ENCODE peak calls at places on chromosome 2, in nine cellular contexts. G is hepatic stellate cell, A is NCI-H345, O is stromal cell of bone marrow, X is GM12864, H is caudate nucleus, C is SK-MEL-5, Y is SW 1271, Z is globus pallidus. P is an unnamed sample.
A peak's percentile ranks its signal among the peaks of the same experiment; 100 is the strongest.

GRCh38 chr2:211354481-211354880 is 798.1 kb downstream of the CPS1 start:
- DNase-seq in G (no peak), A (no peak), C (no peak), Y (no peak), X (no peak), H (no peak), Z (no peak), O (no peak), P (no peak)

GRCh38 chr2:152755029-152755428 is 36.6 kb downstream of the ARL6IP6 start:
- DNase-seq in H (no peak), X (peak; percentile 29), Z (no peak), Y (no peak), G (no peak), O (no peak), A (no peak), C (no peak), P (no peak)

GRCh38 chr2:72788756-72789155 is 37.1 kb downstream of the EXOC6B start:
- DNase-seq in H (no peak), C (no peak), Z (no peak), Y (no peak), A (no peak), O (peak; percentile 90), X (no peak), G (peak; percentile 57), P (peak; percentile 11)

GRCh38 chr2:120109186-120110061 is 96.5 kb downstream of the EPB41L5 start:
- DNase-seq in A (peak; percentile 22), Z (peak; percentile 35), X (peak; percentile 18), O (peak; percentile 19), G (peak; percentile 12), H (no peak), Y (peak; percentile 40), C (peak; percentile 64), P (peak; percentile 31)

GRCh38 chr2:208608436-208608835 is 201.8 kb downstream of the PTH2R start:
- DNase-seq in G (no peak), X (no peak), Y (no peak), H (no peak), A (peak; percentile 46), Z (no peak), C (no peak), O (no peak), P (no peak)

GRCh38 chr2:40642261-40642660 is 190.4 kb upstream of the SLC8A1 start:
- DNase-seq in Z (no peak), C (peak; percentile 67), O (no peak), H (no peak), G (no peak), A (no peak), Y (no peak), X (no peak), P (no peak)

GRCh38 chr2:162732946-162733698 is 105.4 kb downstream of the KCNH7 start:
- DNase-seq in X (no peak), A (peak; percentile 90), O (no peak), G (no peak), H (no peak), C (no peak), Z (no peak), Y (no peak), P (no peak)

GRCh38 chr2:66845307-66845706 is 410.4 kb downstream of the MEIS1 start:
- DNase-seq in A (no peak), C (no peak), G (peak; percentile 40), O (peak; percentile 25), H (no peak), X (no peak), Z (no peak), Y (no peak), P (no peak)

GRCh38 chr2:121949271-121949670 is 193.8 kb downstream of the TSN start:
- DNase-seq in H (no peak), O (no peak), Y (no peak), A (no peak), X (peak; percentile 4), G (no peak), C (no peak), Z (no peak), P (no peak)

GRCh38 chr2:24080721-24081120 is 3.9 kb downstream of the TP53I3 start:
- DNase-seq in Z (no peak), Y (no peak), X (no peak), G (no peak), O (no peak), H (no peak), A (peak; percentile 21), C (no peak), P (no peak)

GRCh38 chr2:147320148-147320547 is 524.7 kb upstream of the ACVR2A start:
- DNase-seq in H (no peak), C (no peak), O (no peak), Z (no peak), X (no peak), G (no peak), Y (no peak), A (no peak), P (no peak)

GRCh38 chr2:147525724-147526489 is 318.9 kb upstream of the ACVR2A start:
- DNase-seq in Z (no peak), A (peak; percentile 83), C (no peak), G (no peak), Y (no peak), O (no peak), H (no peak), X (no peak), P (no peak)

P was measured in astrocyte of the cerebellum.